ENCODE peak calls at places on chromosomes 6 and 20, in eight cellular contexts. T is natural killer cell; W is WERI-Rb-1; J is fibroblast of the aortic adventitia; F is tibial nerve; G is naive thymus-derived CD8-positive, alpha-beta T cell; R is cardiac muscle cell; C is HL-60. K is an unnamed sample.

GRCh38 chr6:1821188-1822183 is 211.8 kb downstream of the FOXC1 start:
- DNase-seq in F (no peak), T (no peak), C (no peak), R (no peak), G (no peak), J (peak), W (no peak), K (peak)

GRCh38 chr20:25622450-25623224 is 1.2 kb downstream of the NANP start:
- DNase-seq in G (no peak), J (peak), R (no peak), F (no peak), C (no peak), T (peak), W (no peak), K (peak)

GRCh38 chr6:133241901-133242760 is 974 bp downstream of the EYA4 start:
- DNase-seq in W (no peak), F (no peak), R (peak), G (no peak), C (no peak), J (peak), T (no peak), K (peak)

GRCh38 chr20:54188132-54188835 is 14.5 kb upstream of the CYP24A1 start:
- DNase-seq in W (no peak), T (no peak), R (no peak), J (no peak), G (no peak), F (no peak), C (no peak), K (no peak)

GRCh38 chr6:41536884-41537347 is 9.3 kb upstream of the FOXP4 start:
- DNase-seq in G (no peak), W (no peak), F (no peak), C (peak), T (no peak), J (no peak), R (no peak), K (no peak)

GRCh38 chr6:38508894-38509293 is 130.8 kb downstream of the BTBD9 start:
- DNase-seq in F (no peak), G (no peak), C (peak), R (peak), W (no peak), T (no peak), J (peak), K (no peak)

GRCh38 chr6:155130161-155130853 is 133.5 kb upstream of the CLDN20 start:
- DNase-seq in F (no peak), C (no peak), W (no peak), R (no peak), J (no peak), T (no peak), G (no peak), K (no peak)

GRCh38 chr6:6277418-6277817 is 43.0 kb downstream of the F13A1 start:
- DNase-seq in C (peak), J (peak), W (no peak), G (no peak), F (no peak), R (no peak), T (no peak), K (no peak)

K was measured in SK-MEL-5.